ENCODE peak calls at places on chromosomes 6 and 20, in four cellular contexts. C is epithelial cell of esophagus, V is AG09309, J is PC-3. I is an unnamed sample.

GRCh38 chr20:5000263-5001173 is 792 bp downstream of the SLC23A2 start:
- DNase-seq in J (no peak), V (no peak), C (no peak), I (no peak)

GRCh38 chr6:2111162-2111677 is 134.2 kb downstream of the GMDS start:
- DNase-seq in V (peak; percentile 21), J (peak; percentile 80), C (peak; percentile 83), I (no peak)

GRCh38 chr6:24959333-24959732 is 23.6 kb upstream of the RIPOR2 start:
- DNase-seq in C (no peak), V (no peak), J (no peak), I (no peak)

GRCh38 chr20:6768228-6769185 is 1.0 kb downstream of the BMP2 start:
- DNase-seq in C (peak; percentile 45), V (no peak), J (no peak), I (no peak)

GRCh38 chr20:24950128-24950835 is 1.2 kb downstream of the CST7 start:
- DNase-seq in J (no peak), C (no peak), V (no peak), I (no peak)

GRCh38 chr6:107843400-107843799 is 19.3 kb upstream of the SCML4 start:
- DNase-seq in V (no peak), C (peak; percentile 19), J (no peak), I (no peak)

GRCh38 chr6:4591218-4591617 is 185.0 kb upstream of the CDYL start:
- DNase-seq in J (no peak), V (no peak), C (no peak), I (no peak)

GRCh38 chr6:144710207-144710606 is 425.1 kb downstream of the UTRN start:
- DNase-seq in J (peak; percentile 91), C (peak; percentile 95), V (peak; percentile 74), I (peak; percentile 30)

GRCh38 chr6:54718541-54719023 is 128.0 kb upstream of the FAM83B start:
- DNase-seq in V (no peak), C (peak; percentile 62), J (peak; percentile 32), I (no peak)

GRCh38 chr6:63347599-63347998 is 27.8 kb upstream of the LGSN start:
- DNase-seq in V (peak; percentile 60), C (peak; percentile 91), J (peak; percentile 83), I (peak; percentile 70)

GRCh38 chr20:23492292-23492691 is 1.4 kb downstream of the CST8 start:
- DNase-seq in J (no peak), V (no peak), C (no peak), I (no peak)

GRCh38 chr6:21678990-21679389 is 85.4 kb downstream of the SOX4 start:
- DNase-seq in V (no peak), C (no peak), J (peak; percentile 59), I (no peak)

GRCh38 chr6:49852975-49853374 is 13.4 kb downstream of the CRISP1 start:
- DNase-seq in V (no peak), J (no peak), C (no peak), I (no peak)

GRCh38 chr6:49847014-49847413 is 19.3 kb downstream of the CRISP1 start:
- DNase-seq in J (no peak), C (no peak), V (no peak), I (no peak)

DNA sequence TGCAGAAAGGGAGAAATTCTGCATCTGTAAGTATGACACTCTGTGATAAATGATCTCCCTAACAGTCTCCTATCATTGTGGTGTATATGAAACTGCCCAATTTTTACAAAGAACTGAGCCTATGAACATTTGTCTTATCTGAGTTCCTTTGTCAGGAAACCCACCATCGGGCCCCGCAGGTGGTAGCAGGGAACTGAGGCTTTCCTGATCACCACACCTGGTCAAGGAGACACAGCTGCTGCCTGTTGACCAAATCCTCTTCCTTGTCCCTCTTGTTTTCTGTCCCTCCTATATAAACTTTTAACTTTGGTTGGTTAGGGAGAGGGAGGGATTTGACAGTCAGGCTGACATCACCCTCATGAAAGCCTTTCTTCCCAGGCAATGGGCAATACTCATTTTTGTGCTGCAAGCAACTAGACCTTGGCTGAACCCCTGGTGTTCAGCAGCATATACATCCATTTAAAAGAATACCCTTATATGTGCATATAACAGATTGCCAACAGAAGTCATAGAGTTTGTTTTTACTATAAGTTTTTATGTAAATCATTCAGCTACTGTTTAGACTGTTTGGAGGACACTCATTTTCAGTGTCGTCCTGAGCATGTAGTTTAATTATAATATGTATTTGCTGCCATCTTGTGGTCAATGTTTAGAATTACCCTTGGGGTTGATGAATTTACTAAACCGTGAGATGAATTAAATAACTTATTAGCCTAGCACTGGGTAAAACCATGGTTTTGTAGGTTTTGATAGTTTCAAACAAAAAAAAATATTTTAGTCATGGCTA is 17.0 kb downstream of the CRISP1 start:
- DNase-seq in C (peak; percentile 61), V (peak; percentile 16), J (peak; percentile 80), I (peak; percentile 29)
- TF ChIP-seq CTCF in C (peak; percentile 41), V (peak; percentile 31), J (peak; percentile 77), I (peak; percentile 50)

DNA sequence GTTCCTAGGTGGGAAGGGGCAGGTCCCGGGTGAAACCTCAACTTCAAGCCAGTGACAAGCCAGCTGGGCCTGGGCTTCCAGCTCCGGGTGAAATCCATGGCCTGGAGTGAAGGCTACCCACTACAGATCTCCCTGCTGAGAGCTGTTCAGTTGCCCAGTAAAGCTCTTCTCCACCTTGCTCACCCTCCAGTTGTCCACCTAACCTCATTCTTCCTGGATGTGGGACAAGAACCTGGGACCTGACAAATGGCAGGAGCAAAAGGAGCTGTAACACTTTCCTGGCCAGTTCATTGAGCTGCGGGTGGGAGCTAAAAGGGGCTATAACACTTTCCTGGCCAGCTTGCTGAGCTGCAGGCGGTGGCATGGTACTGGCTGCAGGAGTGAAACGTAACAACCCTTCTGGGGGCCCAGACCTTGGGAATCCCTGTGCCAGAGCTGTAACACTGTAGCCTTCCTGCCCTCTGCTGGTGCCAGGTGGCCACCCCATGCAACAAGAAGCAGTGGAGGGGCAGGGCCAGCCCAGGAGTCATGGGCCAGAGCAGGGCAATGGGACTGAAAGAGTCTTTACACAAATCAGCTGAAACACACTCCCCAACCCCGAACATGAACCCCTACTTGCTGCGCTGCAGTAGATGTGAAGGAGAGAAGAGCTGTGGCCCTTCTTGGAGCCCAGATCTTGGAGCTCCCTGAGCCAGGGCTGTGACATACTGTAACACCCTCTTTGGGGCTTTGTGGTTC is 3.6 kb upstream of the HINT3 start:
- DNase-seq in V (no peak), J (peak; percentile 23), C (peak; percentile 44), I (no peak)
- H3K4me3 ChIP-seq in V (no peak overlapping the region), J (no peak overlapping the region), C (no peak overlapping the region), I (no peak overlapping the region)

GRCh38 chr6:157981395-157982296 is at the start of gene SYNJ2:
- DNase-seq in C (peak; percentile 86), J (peak; percentile 72), V (no peak), I (no peak)

GRCh38 chr6:157983439-157984119 is 1.9 kb downstream of the SYNJ2 start:
- DNase-seq in V (no peak), C (no peak), J (no peak), I (no peak)

GRCh38 chr6:157984165-157984564 is 2.5 kb downstream of the SYNJ2 start:
- DNase-seq in V (no peak), J (no peak), C (no peak), I (no peak)

GRCh38 chr6:157982297-157982579 is 575 bp downstream of the SYNJ2 start:
- DNase-seq in C (peak; percentile 45), V (no peak), J (no peak), I (no peak)

GRCh38 chr6:157982580-157983438 is 1.1 kb downstream of the SYNJ2 start:
- DNase-seq in V (no peak), J (peak; percentile 66), C (no peak), I (no peak)
- TF ChIP-seq CTCF in V (peak; percentile 70), J (peak; percentile 52), C (peak; percentile 16), I (peak; percentile 34)

DNA sequence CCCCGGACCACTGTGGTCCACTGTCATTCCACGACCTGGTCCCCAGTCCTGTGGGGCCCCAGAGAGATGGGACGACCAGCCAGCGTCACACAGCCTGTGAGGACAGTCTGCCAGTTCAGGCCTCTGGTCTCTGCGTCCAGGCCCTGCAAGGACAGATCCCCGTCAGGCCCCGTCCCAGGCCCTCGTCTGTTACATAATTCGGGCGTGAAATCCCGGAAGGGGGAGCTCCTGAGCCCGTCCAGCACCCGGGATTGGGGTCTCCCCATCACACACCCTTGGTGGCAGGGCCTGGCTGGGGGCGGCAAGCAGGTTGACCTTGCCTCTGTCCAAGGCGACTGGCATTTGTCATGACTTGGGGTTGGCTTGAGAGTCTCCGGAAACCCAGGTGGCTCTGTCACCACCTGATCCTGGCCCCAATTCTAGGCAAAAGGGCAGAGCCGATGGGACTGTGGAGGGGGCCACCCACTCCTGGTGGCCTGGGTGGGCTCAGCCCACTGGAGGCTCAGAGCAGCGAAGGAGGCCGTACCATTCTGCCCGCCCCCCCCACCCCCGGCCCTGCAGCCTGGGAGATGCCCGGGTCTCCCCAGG is 73.8 kb upstream of the GATA5 start:
- DNase-seq in C (no peak), V (no peak), J (no peak), I (no peak)
- H3K4me3 ChIP-seq in C (no peak overlapping the region), V (no peak overlapping the region), J (no peak overlapping the region), I (no peak overlapping the region)

GRCh38 chr20:20859510-20859909 is 147.1 kb upstream of the RALGAPA2 start:
- DNase-seq in J (no peak), V (no peak), C (no peak), I (no peak)

GRCh38 chr20:20869161-20869560 is 156.7 kb upstream of the RALGAPA2 start:
- DNase-seq in C (no peak), J (no peak), V (no peak), I (no peak)

GRCh38 chr20:20860078-20860806 is 147.8 kb upstream of the RALGAPA2 start:
- DNase-seq in C (peak; percentile 80), J (peak; percentile 98), V (peak; percentile 56), I (peak; percentile 49)

DNA sequence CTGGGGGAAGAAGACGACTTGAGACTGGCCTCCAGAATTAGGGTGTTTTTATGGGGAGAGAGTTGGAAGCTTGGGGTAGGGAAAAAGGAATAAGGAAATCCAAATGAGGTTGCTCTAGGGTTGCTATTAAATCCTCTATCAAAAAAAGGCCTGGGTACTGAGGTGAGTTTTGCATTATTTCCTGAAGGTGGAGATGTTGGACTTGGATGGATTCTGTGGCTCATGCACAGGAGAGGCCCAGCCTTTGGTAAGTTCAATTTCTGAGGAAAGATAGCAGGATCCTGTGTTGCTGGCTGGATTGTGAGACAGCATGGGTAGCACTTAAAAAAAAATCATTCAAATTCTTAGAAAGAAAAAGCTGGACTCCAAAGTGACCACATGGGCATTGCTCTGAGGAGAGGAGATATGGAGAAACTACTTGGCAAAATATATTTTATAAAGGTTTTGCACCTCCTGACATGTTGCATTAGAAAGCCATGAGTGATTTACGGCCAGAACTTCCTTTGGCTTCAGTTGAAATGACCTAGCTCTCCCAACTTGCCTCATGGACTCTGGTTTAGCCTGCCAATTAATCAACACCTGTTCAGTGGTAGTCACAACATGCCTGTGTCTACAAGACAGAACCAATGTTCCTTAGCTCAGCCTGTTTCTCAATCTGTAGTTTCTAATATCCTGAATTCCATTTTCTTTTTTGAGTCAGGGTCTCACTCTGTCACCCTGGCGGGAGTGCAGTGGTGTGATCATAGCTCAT is 152.1 kb upstream of the RALGAPA2 start:
- DNase-seq in J (peak; percentile 51), V (no peak), C (peak; percentile 32), I (no peak)
- TF ChIP-seq CTCF in J (peak; percentile 64), V (peak; percentile 20), C (peak; percentile 47), I (peak; percentile 64)